ENCODE peak calls at places on chromosomes 5 and 9, in seven cellular contexts. A is GM23248, Y is left ventricle myocardium inferior, V is Caco-2, S is lung, G is right lobe of liver, H is right cardiac atrium. F is an unnamed sample.

GRCh38 chr5:83199126-83199525 is 121.8 kb downstream of the XRCC4 start:
- DNase-seq in A (no peak), Y (no peak), V (no peak), S (no peak), G (no peak), H (no peak), F (no peak)

GRCh38 chr9:94867842-94868312 is 141.4 kb downstream of the AOPEP start:
- DNase-seq in A (peak), Y (no peak), V (no peak), S (no peak), G (no peak), H (no peak), F (no peak)

GRCh38 chr9:3359778-3360177 is 166.0 kb downstream of the RFX3 start:
- DNase-seq in A (no peak), Y (no peak), V (no peak), S (no peak), G (no peak), H (no peak), F (no peak)

GRCh38 chr9:88590558-88591146 is 55.7 kb downstream of the NXNL2 start:
- DNase-seq in A (no peak), Y (no peak), V (no peak), S (no peak), G (no peak), H (no peak), F (no peak)

GRCh38 chr5:58080573-58080972 is 379.3 kb downstream of the PLK2 start:
- DNase-seq in A (peak), Y (no peak), V (no peak), S (no peak), G (no peak), H (no peak), F (no peak)

GRCh38 chr9:87337335-87338074 is 160.2 kb upstream of the DAPK1 start:
- DNase-seq in A (peak), Y (no peak), V (peak), S (no peak), G (peak), H (no peak), F (no peak)

GRCh38 chr9:92730897-92731296 is 33.7 kb downstream of the BICD2 start:
- DNase-seq in A (no peak), Y (no peak), V (no peak), S (no peak), G (peak), H (peak), F (no peak)

GRCh38 chr9:130020618-130021017 is 22.4 kb downstream of the FNBP1 start:
- DNase-seq in A (no peak), Y (no peak), V (no peak), S (no peak), G (no peak), H (no peak), F (no peak)

GRCh38 chr5:39215857-39216256 is 3.5 kb downstream of the FYB1 start:
- DNase-seq in A (no peak), Y (no peak), V (no peak), S (no peak), G (no peak), H (no peak), F (no peak)

GRCh38 chr5:31273631-31274378 is 80.3 kb downstream of the CDH6 start:
- DNase-seq in A (no peak), Y (no peak), V (no peak), S (no peak), G (no peak), H (no peak), F (no peak)

GRCh38 chr9:4718911-4719310 is 22.1 kb downstream of the AK3 start:
- DNase-seq in A (no peak), Y (no peak), V (no peak), S (no peak), G (no peak), H (no peak), F (no peak)

GRCh38 chr5:139105621-139106071 is 92.5 kb downstream of the SIL1 start:
- DNase-seq in A (peak), Y (no peak), V (no peak), S (no peak), G (no peak), H (no peak), F (no peak)

GRCh38 chr5:124353016-124353415 is 393.4 kb downstream of the ZNF608 start:
- DNase-seq in A (no peak), Y (no peak), V (no peak), S (no peak), G (no peak), H (no peak), F (no peak)

GRCh38 chr5:124349931-124350330 is 396.5 kb downstream of the ZNF608 start:
- DNase-seq in A (no peak), Y (no peak), V (no peak), S (no peak), G (no peak), H (no peak), F (no peak)

GRCh38 chr5:124355928-124356327 is 390.5 kb downstream of the ZNF608 start:
- DNase-seq in A (no peak), Y (no peak), V (no peak), S (no peak), G (no peak), H (no peak), F (no peak)

DNA sequence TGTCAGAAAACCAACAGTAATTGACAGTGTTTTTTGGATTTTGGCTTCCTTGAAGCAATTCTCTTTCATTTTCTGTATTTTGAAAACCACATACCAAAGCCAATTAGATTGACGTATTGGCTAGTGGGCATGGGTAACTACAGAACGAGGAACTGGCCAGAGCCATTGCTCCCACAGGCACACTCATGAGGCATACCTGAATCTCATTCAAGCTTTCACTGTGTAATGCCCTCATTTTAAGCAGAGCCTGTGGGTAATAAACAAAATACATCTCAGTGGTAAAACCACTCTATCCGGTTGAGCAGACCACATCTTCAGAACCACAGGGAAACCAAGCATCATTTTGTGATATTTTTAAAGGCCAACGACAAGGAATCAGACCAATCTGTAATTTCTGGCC is 394.1 kb downstream of the ZNF608 start:
- DNase-seq in A (no peak), Y (no peak), V (no peak), S (no peak), G (no peak), H (no peak), F (no peak)
- H3K4me3 ChIP-seq in A (no peak), Y (no peak), V (no peak), S (no peak), G (no peak), H (no peak), F (no peak)

GRCh38 chr5:174047472-174047871 is 2.0 kb downstream of the NSG2 start:
- DNase-seq in A (no peak), Y (no peak), V (no peak), S (no peak), G (no peak), H (no peak), F (no peak)
- H3K4me3 ChIP-seq in A (no peak), Y (no peak), V (no peak), S (no peak), G (no peak), H (no peak), F (no peak)

GRCh38 chr5:171755354-171755821 is 30.2 kb upstream of the SMIM23 start:
- DNase-seq in A (peak), Y (no peak), V (no peak), S (no peak), G (no peak), H (no peak), F (no peak)
- H3K4me3 ChIP-seq in A (no peak), Y (no peak), V (no peak), S (no peak), G (no peak), H (no peak), F (no peak)

GRCh38 chr5:148808864-148809642 is 17.4 kb upstream of the ADRB2 start:
- DNase-seq in A (no peak), Y (peak), V (no peak), S (no peak), G (no peak), H (peak), F (peak)

GRCh38 chr5:148806520-148806931 is 19.9 kb upstream of the ADRB2 start:
- DNase-seq in A (no peak), Y (no peak), V (no peak), S (no peak), G (no peak), H (no peak), F (no peak)

GRCh38 chr5:148807845-148808244 is 18.6 kb upstream of the ADRB2 start:
- DNase-seq in A (no peak), Y (no peak), V (no peak), S (peak), G (no peak), H (no peak), F (no peak)

GRCh38 chr5:148810821-148811220 is 15.6 kb upstream of the ADRB2 start:
- DNase-seq in A (no peak), Y (no peak), V (no peak), S (no peak), G (no peak), H (no peak), F (no peak)

GRCh38 chr5:148809781-148810524 is 16.5 kb upstream of the ADRB2 start:
- DNase-seq in A (no peak), Y (no peak), V (no peak), S (no peak), G (no peak), H (no peak), F (no peak)
- H3K4me3 ChIP-seq in A (no peak), Y (peak), V (no peak), S (no peak), G (no peak), H (no peak), F (no peak)

GRCh38 chr9:123448247-123448646 is 92.2 kb downstream of the CRB2 start:
- DNase-seq in A (no peak), Y (no peak), V (no peak), S (no peak), G (peak), H (no peak), F (no peak)
- H3K4me3 ChIP-seq in A (no peak), Y (no peak), V (no peak), S (no peak), G (no peak), H (no peak), F (no peak)

GRCh38 chr5:150245111-150245789 is 44.3 kb downstream of the CAMK2A start:
- DNase-seq in A (peak), Y (peak), V (no peak), S (no peak), G (no peak), H (peak), F (peak)
- H3K4me3 ChIP-seq in A (no peak), Y (peak), V (no peak), S (no peak), G (no peak), H (no peak), F (no peak)

DNA sequence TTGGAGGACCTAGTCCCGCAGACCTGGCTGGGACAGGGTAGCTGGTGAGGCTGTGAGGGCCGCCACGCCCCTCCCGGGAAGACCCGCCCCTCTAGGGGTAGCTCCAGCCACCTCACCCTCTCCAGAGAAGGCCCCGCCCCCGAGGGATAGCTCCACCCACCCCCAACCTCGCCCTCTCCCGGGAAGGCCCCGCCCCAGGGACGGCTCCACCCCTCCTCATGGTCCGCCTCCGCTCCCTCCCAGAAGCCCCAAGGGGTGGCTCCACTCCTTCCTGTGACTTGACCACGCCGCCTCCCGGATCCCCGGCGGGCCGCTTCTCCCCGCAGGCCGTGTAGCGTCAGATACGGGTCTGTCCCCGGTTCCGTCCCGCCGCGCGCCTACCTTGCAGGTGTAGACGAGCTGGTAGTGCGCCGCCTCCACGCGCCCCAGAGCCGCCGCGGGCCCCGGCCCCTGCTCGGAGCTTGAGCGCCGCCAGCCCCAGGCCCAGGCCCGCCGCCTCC is 388 bp downstream of the DNLZ start:
- DNase-seq in A (peak), Y (peak), V (peak), S (peak), G (peak), H (peak), F (peak)
- H3K4me3 ChIP-seq in A (peak), Y (peak), V (peak), S (peak), G (peak), H (peak), F (peak)

F was measured in mucosa of descending colon.